ENCODE peak calls at places on chromosomes 7 and 10, in four cellular contexts. One of them, this sample, is unnamed.

GRCh38 chr10:78605800-78606350 is 462.9 kb upstream of the ZMIZ1 start:
- DNase-seq in nephron progenitor cell: no peak
- DNase-seq in neural progenitor cell: no peak
- DNase-seq in transverse colon: no peak
- DNase-seq in this sample: no peak

GRCh38 chr10:122139627-122140151 is 131.4 kb upstream of the BTBD16 start:
- DNase-seq in transverse colon: no peak
- DNase-seq in nephron progenitor cell: no peak
- DNase-seq in neural progenitor cell: no peak
- DNase-seq in this sample: no peak

GRCh38 chr10:21985541-21985940 is 18.0 kb downstream of the DNAJC1 start:
- DNase-seq in neural progenitor cell: no peak
- DNase-seq in transverse colon: no peak
- DNase-seq in nephron progenitor cell: no peak
- DNase-seq in this sample: no peak

GRCh38 chr7:29609162-29610030 is 45.8 kb downstream of the PRR15 start:
- DNase-seq in neural progenitor cell: peak; percentile 67
- DNase-seq in nephron progenitor cell: peak; percentile 36
- DNase-seq in transverse colon: peak; percentile 65
- DNase-seq in this sample: no peak

GRCh38 chr10:70920519-70920918 is 32.2 kb upstream of the PCBD1 start:
- DNase-seq in nephron progenitor cell: no peak
- DNase-seq in neural progenitor cell: no peak
- DNase-seq in transverse colon: peak; percentile 61
- DNase-seq in this sample: no peak

GRCh38 chr7:19009936-19010280 is 107.5 kb downstream of the TWIST1 start:
- DNase-seq in transverse colon: no peak
- DNase-seq in neural progenitor cell: no peak
- DNase-seq in nephron progenitor cell: no peak
- DNase-seq in this sample: no peak

GRCh38 chr7:17014693-17015092 is 132.9 kb upstream of the AGR3 start:
- DNase-seq in transverse colon: no peak
- DNase-seq in neural progenitor cell: no peak
- DNase-seq in nephron progenitor cell: no peak
- DNase-seq in this sample: no peak

GRCh38 chr7:147245274-147245673 is 1128.7 kb downstream of the CNTNAP2 start:
- DNase-seq in transverse colon: peak; percentile 12
- DNase-seq in nephron progenitor cell: peak; percentile 32
- DNase-seq in neural progenitor cell: peak; percentile 51
- DNase-seq in this sample: no peak

GRCh38 chr7:36710186-36710813 is 14.0 kb downstream of the AOAH start:
- DNase-seq in neural progenitor cell: no peak
- DNase-seq in nephron progenitor cell: no peak
- DNase-seq in transverse colon: no peak
- DNase-seq in this sample: no peak

GRCh38 chr7:22696672-22697071 is 30.3 kb upstream of the IL6 start:
- DNase-seq in transverse colon: no peak
- DNase-seq in nephron progenitor cell: no peak
- DNase-seq in neural progenitor cell: no peak
- DNase-seq in this sample: no peak

GRCh38 chr7:143351574-143351973 is 10.9 kb downstream of the FAM131B start:
- DNase-seq in nephron progenitor cell: no peak
- DNase-seq in neural progenitor cell: no peak
- DNase-seq in transverse colon: no peak
- DNase-seq in this sample: no peak

GRCh38 chr7:128030263-128030998 is 806 bp downstream of the LRRC4 start:
- DNase-seq in nephron progenitor cell: peak; percentile 30
- DNase-seq in transverse colon: no peak
- DNase-seq in neural progenitor cell: peak; percentile 76
- DNase-seq in this sample: no peak

GRCh38 chr7:75040512-75040911 is 33.1 kb downstream of the RCC1L start:
- DNase-seq in neural progenitor cell: no peak
- DNase-seq in nephron progenitor cell: no peak
- DNase-seq in transverse colon: no peak
- DNase-seq in this sample: no peak

GRCh38 chr7:132411142-132411541 is 165.1 kb downstream of the PLXNA4 start:
- DNase-seq in transverse colon: no peak
- DNase-seq in nephron progenitor cell: no peak
- DNase-seq in neural progenitor cell: no peak
- DNase-seq in this sample: no peak

GRCh38 chr10:102796407-102797176 is 40.6 kb downstream of the CYP17A1 start:
- DNase-seq in neural progenitor cell: no peak
- DNase-seq in nephron progenitor cell: no peak
- DNase-seq in transverse colon: peak; percentile 82
- DNase-seq in this sample: peak; percentile 51

GRCh38 chr10:29486466-29486865 is 148.3 kb downstream of the SVIL start:
- DNase-seq in nephron progenitor cell: no peak
- DNase-seq in neural progenitor cell: no peak
- DNase-seq in transverse colon: no peak
- DNase-seq in this sample: no peak

GRCh38 chr10:6200588-6201510 is 1.9 kb upstream of the PFKFB3 start:
- DNase-seq in neural progenitor cell: peak; percentile 68
- DNase-seq in transverse colon: peak; percentile 45
- DNase-seq in nephron progenitor cell: peak; percentile 77
- DNase-seq in this sample: no peak

GRCh38 chr10:59006511-59007306 is 169.7 kb upstream of the PHYHIPL start:
- DNase-seq in transverse colon: no peak
- DNase-seq in nephron progenitor cell: no peak
- DNase-seq in neural progenitor cell: no peak
- DNase-seq in this sample: no peak

GRCh38 chr7:71775648-71776047 is 636.5 kb downstream of the CALN1 start:
- DNase-seq in neural progenitor cell: no peak
- DNase-seq in nephron progenitor cell: no peak
- DNase-seq in transverse colon: no peak
- DNase-seq in this sample: no peak

GRCh38 chr10:69461327-69462025 is 10.2 kb downstream of the TSPAN15 start:
- DNase-seq in nephron progenitor cell: no peak
- DNase-seq in neural progenitor cell: no peak
- DNase-seq in transverse colon: no peak
- DNase-seq in this sample: no peak
- TF ChIP-seq CTCF in nephron progenitor cell: no peak
- TF ChIP-seq CTCF in neural progenitor cell: no peak
- TF ChIP-seq CTCF in transverse colon: no peak
- TF ChIP-seq CTCF in this sample: no peak

DNA sequence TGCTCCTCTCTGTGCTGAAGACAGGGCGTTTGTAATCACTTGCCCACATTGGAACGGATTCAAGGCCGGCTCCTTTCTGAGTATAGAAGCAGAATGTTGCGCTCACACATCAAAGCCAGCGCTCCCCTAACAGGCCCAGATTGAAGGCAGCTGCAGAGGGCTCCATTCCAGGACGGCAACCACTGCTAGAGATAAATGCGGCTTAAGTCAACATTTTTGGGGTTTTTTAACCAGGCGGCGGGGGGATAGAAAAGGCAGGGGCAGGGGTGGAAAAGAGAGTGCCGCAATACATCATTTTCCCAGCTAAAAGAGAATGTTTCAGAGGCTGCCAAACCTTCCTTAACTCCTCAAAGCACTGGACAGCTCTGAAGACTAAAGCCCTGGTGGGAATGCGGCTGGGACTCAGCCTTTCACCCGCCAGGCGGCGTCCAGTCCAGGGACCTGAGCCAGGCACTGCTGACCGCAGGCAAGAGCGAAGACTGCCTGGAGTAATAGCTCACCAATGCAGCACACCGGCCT is 189.6 kb downstream of the TNS3 start:
- DNase-seq in transverse colon: no peak
- DNase-seq in neural progenitor cell: peak; percentile 18
- DNase-seq in nephron progenitor cell: no peak
- DNase-seq in this sample: no peak
- TF ChIP-seq CTCF in transverse colon: no peak
- TF ChIP-seq CTCF in neural progenitor cell: no peak
- TF ChIP-seq CTCF in nephron progenitor cell: no peak
- TF ChIP-seq CTCF in this sample: no peak

GRCh38 chr10:132152896-132153580 is 33.7 kb upstream of the DPYSL4 start:
- DNase-seq in neural progenitor cell: no peak
- DNase-seq in nephron progenitor cell: no peak
- DNase-seq in transverse colon: no peak
- DNase-seq in this sample: no peak
- TF ChIP-seq CTCF in neural progenitor cell: no peak
- TF ChIP-seq CTCF in nephron progenitor cell: no peak
- TF ChIP-seq CTCF in transverse colon: no peak
- TF ChIP-seq CTCF in this sample: no peak

DNA sequence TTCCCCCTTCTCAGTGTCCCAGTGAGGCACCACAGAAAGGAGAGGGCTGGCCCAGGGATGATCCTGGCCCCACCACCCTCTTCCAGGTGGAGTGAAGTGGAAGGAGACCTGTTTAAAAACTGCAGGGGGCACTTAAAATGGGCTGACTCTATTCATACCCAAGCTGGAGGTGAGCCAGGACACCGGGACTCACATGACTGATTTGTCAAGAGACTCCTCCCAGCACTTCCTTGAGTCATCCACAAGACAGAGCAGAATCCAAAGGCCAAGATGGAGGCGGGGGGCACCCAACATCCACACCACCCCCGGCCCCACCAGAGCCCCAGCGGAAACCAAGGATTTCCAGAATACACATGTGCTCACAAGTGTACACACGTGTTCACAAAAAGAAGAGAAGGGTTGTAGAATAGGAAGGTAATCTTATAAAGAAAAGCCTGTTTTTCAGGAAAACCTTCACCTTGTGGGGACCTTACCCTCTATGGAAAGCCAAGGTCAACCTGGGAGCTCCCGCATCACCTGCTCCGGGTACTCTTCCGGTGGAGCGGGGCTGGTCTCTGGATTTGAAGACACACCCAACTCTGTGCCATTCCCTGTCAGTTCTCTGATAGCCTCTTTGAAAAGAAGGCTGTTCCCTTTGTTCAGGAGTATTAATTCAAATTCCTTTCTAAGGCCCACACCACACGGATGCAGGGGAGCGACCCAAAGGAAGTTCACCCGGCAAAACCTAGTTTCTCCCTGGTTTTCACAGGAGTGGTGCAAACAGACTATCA is 10.9 kb downstream of the CTBP2 start:
- DNase-seq in neural progenitor cell: no peak
- DNase-seq in nephron progenitor cell: no peak
- DNase-seq in transverse colon: peak; percentile 82
- DNase-seq in this sample: no peak
- TF ChIP-seq CTCF in neural progenitor cell: no peak
- TF ChIP-seq CTCF in nephron progenitor cell: no peak
- TF ChIP-seq CTCF in transverse colon: no peak
- TF ChIP-seq CTCF in this sample: no peak

GRCh38 chr10:67849331-67850011 is 11.5 kb upstream of the DNAJC12 start:
- DNase-seq in nephron progenitor cell: peak; percentile 90
- DNase-seq in transverse colon: peak; percentile 97
- DNase-seq in neural progenitor cell: peak; percentile 92
- DNase-seq in this sample: peak; percentile 90
- TF ChIP-seq CTCF in nephron progenitor cell: no peak
- TF ChIP-seq CTCF in transverse colon: no peak
- TF ChIP-seq CTCF in neural progenitor cell: no peak
- TF ChIP-seq CTCF in this sample: no peak

GRCh38 chr7:108460964-108461363 is 4.7 kb upstream of the NRCAM start:
- DNase-seq in transverse colon: no peak
- DNase-seq in neural progenitor cell: no peak
- DNase-seq in nephron progenitor cell: no peak
- DNase-seq in this sample: no peak

GRCh38 chr7:108457871-108458270 is 1.6 kb upstream of the NRCAM start:
- DNase-seq in nephron progenitor cell: no peak
- DNase-seq in transverse colon: no peak
- DNase-seq in neural progenitor cell: no peak
- DNase-seq in this sample: no peak

GRCh38 chr7:108456845-108457540 is 757 bp upstream of the NRCAM start:
- DNase-seq in nephron progenitor cell: no peak
- DNase-seq in transverse colon: no peak
- DNase-seq in neural progenitor cell: peak; percentile 33
- DNase-seq in this sample: no peak

GRCh38 chr7:108461855-108462254 is 5.6 kb upstream of the NRCAM start:
- DNase-seq in neural progenitor cell: no peak
- DNase-seq in nephron progenitor cell: no peak
- DNase-seq in transverse colon: no peak
- DNase-seq in this sample: no peak

DNA sequence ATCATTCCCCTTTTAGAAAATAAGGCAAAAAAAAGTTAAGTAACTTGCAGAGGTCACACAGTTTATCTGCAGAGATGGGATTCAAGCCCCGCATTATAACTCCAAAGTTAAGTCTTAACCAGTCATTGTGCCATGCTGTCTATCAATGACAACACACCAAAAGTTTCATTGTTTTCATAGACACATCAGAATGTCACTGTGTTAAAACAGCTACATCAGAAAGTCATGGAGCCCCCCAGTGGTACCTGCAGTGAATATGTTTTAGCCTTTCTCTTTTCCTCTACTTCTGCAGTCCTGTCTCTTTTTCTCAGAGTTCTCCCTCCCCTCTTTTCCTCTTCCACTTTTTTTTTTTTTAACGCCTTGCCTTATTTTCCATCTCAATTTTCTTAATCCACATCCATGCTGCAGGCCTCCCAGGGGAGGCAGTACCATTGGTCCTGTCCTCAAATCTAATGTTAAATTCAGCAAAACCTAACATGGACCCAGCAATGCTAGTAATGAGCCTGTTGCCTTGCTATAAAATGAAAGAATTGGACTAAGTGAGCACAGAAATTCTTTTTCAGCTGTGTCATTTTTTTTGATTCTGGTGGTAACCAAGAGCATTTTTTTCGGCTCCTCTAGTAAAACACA is 3.8 kb upstream of the NRCAM start:
- DNase-seq in transverse colon: no peak
- DNase-seq in nephron progenitor cell: no peak
- DNase-seq in neural progenitor cell: peak; percentile 58
- DNase-seq in this sample: no peak
- TF ChIP-seq CTCF in transverse colon: peak; percentile 20
- TF ChIP-seq CTCF in nephron progenitor cell: peak; percentile 50
- TF ChIP-seq CTCF in neural progenitor cell: peak; percentile 62
- TF ChIP-seq CTCF in this sample: no peak

GRCh38 chr7:37833818-37834146 is 14.6 kb upstream of the NME8 start:
- DNase-seq in nephron progenitor cell: no peak
- DNase-seq in transverse colon: no peak
- DNase-seq in neural progenitor cell: no peak
- DNase-seq in this sample: no peak
- TF ChIP-seq CTCF in nephron progenitor cell: no peak
- TF ChIP-seq CTCF in transverse colon: no peak
- TF ChIP-seq CTCF in neural progenitor cell: no peak
- TF ChIP-seq CTCF in this sample: no peak

GRCh38 chr10:1420663-1421362 is 316.5 kb downstream of the ADARB2 start:
- DNase-seq in transverse colon: peak; percentile 61
- DNase-seq in nephron progenitor cell: peak; percentile 87
- DNase-seq in neural progenitor cell: peak; percentile 87
- DNase-seq in this sample: peak; percentile 71
- TF ChIP-seq CTCF in transverse colon: peak; percentile 58
- TF ChIP-seq CTCF in nephron progenitor cell: peak; percentile 84
- TF ChIP-seq CTCF in neural progenitor cell: peak; percentile 88
- TF ChIP-seq CTCF in this sample: peak; percentile 98

GRCh38 chr7:2248984-2249694 is 7.1 kb downstream of the NUDT1 start:
- DNase-seq in transverse colon: peak; percentile 35
- DNase-seq in neural progenitor cell: no peak
- DNase-seq in nephron progenitor cell: no peak
- DNase-seq in this sample: no peak
- TF ChIP-seq CTCF in transverse colon: no peak
- TF ChIP-seq CTCF in neural progenitor cell: no peak
- TF ChIP-seq CTCF in nephron progenitor cell: no peak
- TF ChIP-seq CTCF in this sample: no peak

This sample was measured in activated B cell treated with CpG ODN at 0.5 μM for 24 hours.